ENCODE peak calls at places on chromosomes 5 and 9, in nine cellular contexts. K is HTR-8/SVneo, M is NCI-H446, T is NCI-H1092, X is H7, U is hepatocyte, E is neural crest cell, W is astrocyte of the cerebellum, Q is AG10803. N is an unnamed sample.

GRCh38 chr5:136295914-136296313 is 69.4 kb downstream of the TRPC7 start:
- DNase-seq in K (no peak), M (no peak), T (no peak), X (no peak), U (no peak), E (no peak), W (no peak), Q (peak), N (no peak)

GRCh38 chr9:136722969-136723356 is 10.6 kb downstream of the DIPK1B start:
- DNase-seq in K (no peak), M (no peak), T (no peak), X (no peak), U (no peak), E (no peak), W (no peak), Q (no peak), N (no peak)

GRCh38 chr5:135139397-135140134 is 105.5 kb upstream of the PITX1 start:
- DNase-seq in K (peak), M (no peak), T (no peak), X (no peak), U (peak), E (no peak), W (peak), Q (peak), N (peak)

GRCh38 chr9:69898714-69899209 is 78.1 kb downstream of the CFAP95 start:
- DNase-seq in K (peak), M (peak), T (no peak), X (no peak), U (no peak), E (no peak), W (peak), Q (peak), N (peak)

GRCh38 chr5:64655596-64655995 is 34.7 kb upstream of the SHISAL2B start:
- DNase-seq in K (no peak), M (no peak), T (no peak), X (no peak), U (no peak), E (no peak), W (no peak), Q (no peak), N (no peak)

GRCh38 chr5:102740515-102740914 is 14.6 kb upstream of the PAM start:
- DNase-seq in K (no peak), M (no peak), T (no peak), X (no peak), U (no peak), E (no peak), W (no peak), Q (no peak), N (no peak)

GRCh38 chr5:77066823-77067442 is 20.2 kb downstream of the ZBED3 start:
- DNase-seq in K (no peak), M (no peak), T (no peak), X (no peak), U (no peak), E (no peak), W (peak), Q (peak), N (no peak)

GRCh38 chr9:112310826-112311225 is 22.6 kb downstream of the PTBP3 start:
- DNase-seq in K (no peak), M (no peak), T (no peak), X (peak), U (no peak), E (no peak), W (no peak), Q (no peak), N (no peak)

GRCh38 chr5:3736926-3737325 is 141.3 kb downstream of the IRX1 start:
- DNase-seq in K (no peak), M (no peak), T (no peak), X (no peak), U (no peak), E (no peak), W (peak), Q (no peak), N (no peak)

GRCh38 chr5:181133610-181134231 is 2.8 kb upstream of the OR2V1 start:
- DNase-seq in K (peak), M (peak), T (no peak), X (no peak), U (peak), E (no peak), W (no peak), Q (peak), N (peak)

GRCh38 chr5:1918488-1919208 is 35.9 kb upstream of the IRX4 start:
- DNase-seq in K (no peak), M (no peak), T (no peak), X (no peak), U (no peak), E (no peak), W (no peak), Q (no peak), N (no peak)

GRCh38 chr9:33443504-33444154 is 3.8 kb downstream of the AQP3 start:
- DNase-seq in K (no peak), M (no peak), T (no peak), X (peak), U (no peak), E (no peak), W (no peak), Q (no peak), N (no peak)

GRCh38 chr5:51881901-51882300 is 498.7 kb downstream of the ISL1 start:
- DNase-seq in K (no peak), M (no peak), T (no peak), X (peak), U (no peak), E (no peak), W (no peak), Q (no peak), N (no peak)

GRCh38 chr5:112491257-112491656 is 72.2 kb upstream of the EPB41L4A start:
- DNase-seq in K (no peak), M (no peak), T (no peak), X (peak), U (no peak), E (no peak), W (no peak), Q (peak), N (peak)

GRCh38 chr9:110015759-110016158 is 192.2 kb downstream of the C9orf152 start:
- DNase-seq in K (peak), M (no peak), T (no peak), X (no peak), U (no peak), E (no peak), W (peak), Q (peak), N (peak)

GRCh38 chr5:107213025-107213424 is 457.7 kb downstream of the EFNA5 start:
- DNase-seq in K (no peak), M (peak), T (no peak), X (no peak), U (no peak), E (no peak), W (no peak), Q (no peak), N (no peak)